ENCODE peak calls at places on chromosomes 11 and 22, in four cellular contexts. One of them, this sample, is unnamed.

GRCh38 chr11:17221968-17222367 is 14.2 kb upstream of the PIK3C2A start:
- DNase-seq in activated naive CD8-positive, alpha-beta T cell treated with anti-CD3 and anti-CD28 coated beads, Interleukin-2, amount 50 U/mL, for 24 hours: no peak
- DNase-seq in GM04503: no peak
- DNase-seq in mesenteric fat pad: no peak
- DNase-seq in this sample: no peak

GRCh38 chr11:41382927-41383326 is 76.5 kb downstream of the LRRC4C start:
- DNase-seq in activated naive CD8-positive, alpha-beta T cell treated with anti-CD3 and anti-CD28 coated beads, Interleukin-2, amount 50 U/mL, for 24 hours: no peak
- DNase-seq in GM04503: no peak
- DNase-seq in mesenteric fat pad: no peak
- DNase-seq in this sample: no peak

GRCh38 chr22:21791635-21792625 is 56.3 kb upstream of the YPEL1 start:
- DNase-seq in activated naive CD8-positive, alpha-beta T cell treated with anti-CD3 and anti-CD28 coated beads, Interleukin-2, amount 50 U/mL, for 24 hours: peak
- DNase-seq in GM04503: no peak
- DNase-seq in mesenteric fat pad: no peak
- DNase-seq in this sample: no peak

GRCh38 chr11:128765104-128765503 is 71.2 kb downstream of the FLI1 start:
- DNase-seq in activated naive CD8-positive, alpha-beta T cell treated with anti-CD3 and anti-CD28 coated beads, Interleukin-2, amount 50 U/mL, for 24 hours: no peak
- DNase-seq in GM04503: no peak
- DNase-seq in mesenteric fat pad: no peak
- DNase-seq in this sample: no peak

GRCh38 chr11:13210424-13210823 is 67.2 kb upstream of the BMAL1 start:
- DNase-seq in activated naive CD8-positive, alpha-beta T cell treated with anti-CD3 and anti-CD28 coated beads, Interleukin-2, amount 50 U/mL, for 24 hours: peak
- DNase-seq in GM04503: no peak
- DNase-seq in mesenteric fat pad: no peak
- DNase-seq in this sample: peak

GRCh38 chr11:79920480-79920879 is 479.6 kb upstream of the TENM4 start:
- DNase-seq in activated naive CD8-positive, alpha-beta T cell treated with anti-CD3 and anti-CD28 coated beads, Interleukin-2, amount 50 U/mL, for 24 hours: no peak
- DNase-seq in GM04503: no peak
- DNase-seq in mesenteric fat pad: no peak
- DNase-seq in this sample: no peak

GRCh38 chr11:130606781-130607511 is 158.5 kb downstream of the ADAMTS15 start:
- DNase-seq in activated naive CD8-positive, alpha-beta T cell treated with anti-CD3 and anti-CD28 coated beads, Interleukin-2, amount 50 U/mL, for 24 hours: no peak
- DNase-seq in GM04503: no peak
- DNase-seq in mesenteric fat pad: no peak
- DNase-seq in this sample: no peak

GRCh38 chr11:100963375-100963774 is 166.2 kb downstream of the PGR start:
- DNase-seq in activated naive CD8-positive, alpha-beta T cell treated with anti-CD3 and anti-CD28 coated beads, Interleukin-2, amount 50 U/mL, for 24 hours: no peak
- DNase-seq in GM04503: no peak
- DNase-seq in mesenteric fat pad: no peak
- DNase-seq in this sample: no peak

GRCh38 chr11:2194877-2195755 is 23.5 kb upstream of the TH start:
- DNase-seq in activated naive CD8-positive, alpha-beta T cell treated with anti-CD3 and anti-CD28 coated beads, Interleukin-2, amount 50 U/mL, for 24 hours: peak
- DNase-seq in GM04503: no peak
- DNase-seq in mesenteric fat pad: no peak
- DNase-seq in this sample: no peak

GRCh38 chr11:128830836-128831780 is 36.0 kb downstream of the KCNJ1 start:
- DNase-seq in activated naive CD8-positive, alpha-beta T cell treated with anti-CD3 and anti-CD28 coated beads, Interleukin-2, amount 50 U/mL, for 24 hours: peak
- DNase-seq in GM04503: peak
- DNase-seq in mesenteric fat pad: no peak
- DNase-seq in this sample: peak

GRCh38 chr11:20451568-20451967 is 64.1 kb downstream of the PRMT3 start:
- DNase-seq in activated naive CD8-positive, alpha-beta T cell treated with anti-CD3 and anti-CD28 coated beads, Interleukin-2, amount 50 U/mL, for 24 hours: no peak
- DNase-seq in GM04503: no peak
- DNase-seq in mesenteric fat pad: no peak
- DNase-seq in this sample: no peak

This sample was measured in NCI-H2107.